ENCODE peak calls at places on chromosomes 11 and 22, in four cellular contexts. J, V, F and Y are unnamed samples.

GRCh38 chr22:46090631-46091201 is 59.6 kb upstream of the PPARA start:
- DNase-seq in J (no peak), V (no peak), F (no peak), Y (no peak)

GRCh38 chr11:64755681-64756361 is 4.0 kb downstream of the PYGM start:
- DNase-seq in J (no peak), V (no peak), F (no peak), Y (no peak)

GRCh38 chr11:66743271-66743968 is 14.4 kb upstream of the SPTBN2 start:
- DNase-seq in J (no peak), V (no peak), F (no peak), Y (no peak)

GRCh38 chr22:44371741-44372525 is 59.2 kb upstream of the SHISAL1 start:
- DNase-seq in J (no peak), V (no peak), F (no peak), Y (no peak)

GRCh38 chr11:110513521-110514450 is 84.0 kb downstream of the FDX1 start:
- DNase-seq in J (no peak), V (no peak), F (no peak), Y (no peak)

GRCh38 chr22:30265851-30266444 is 703 bp downstream of the OSM start:
- DNase-seq in J (no peak), V (peak; percentile 51), F (no peak), Y (no peak)

GRCh38 chr11:120079750-120080610 is 57.9 kb downstream of the TRIM29 start:
- DNase-seq in J (no peak), V (peak; percentile 21), F (peak; percentile 34), Y (no peak)

GRCh38 chr22:47221840-47222615 is 459.6 kb downstream of the TBC1D22A start:
- DNase-seq in J (no peak), V (no peak), F (no peak), Y (no peak)

GRCh38 chr22:30636226-30637077 is 871 bp downstream of the SLC35E4 start:
- DNase-seq in J (no peak), V (no peak), F (no peak), Y (no peak)

GRCh38 chr11:2522636-2523255 is 77.9 kb downstream of the KCNQ1 start:
- DNase-seq in J (no peak), V (no peak), F (no peak), Y (no peak)

GRCh38 chr11:78037056-78037455 is 14.0 kb upstream of the KCTD14 start:
- DNase-seq in J (no peak), V (no peak), F (peak; percentile 58), Y (no peak)

GRCh38 chr11:46675288-46675851 is 25.0 kb downstream of the ARHGAP1 start:
- DNase-seq in J (no peak), V (no peak), F (peak; percentile 55), Y (no peak)

GRCh38 chr11:7524831-7525230 is 11.0 kb downstream of the PPFIBP2 start:
- DNase-seq in J (no peak), V (no peak), F (no peak), Y (no peak)

GRCh38 chr22:36506637-36507517 is at the start of gene FOXRED2:
- DNase-seq in J (no peak), V (peak; percentile 90), F (peak; percentile 75), Y (no peak)

GRCh38 chr11:47394050-47394321 is 14.4 kb upstream of the SLC39A13 start:
- DNase-seq in J (no peak), V (no peak), F (no peak), Y (no peak)

GRCh38 chr11:101880208-101880607 is 34.6 kb upstream of the CEP126 start:
- DNase-seq in J (peak; percentile 72), V (peak; percentile 15), F (peak; percentile 75), Y (no peak)

GRCh38 chr11:16787035-16787744 is 48.7 kb downstream of the C11orf58 start:
- DNase-seq in J (no peak), V (no peak), F (no peak), Y (no peak)

GRCh38 chr11:73942030-73942429 is 8.8 kb upstream of the DNAJB13 start:
- DNase-seq in J (no peak), V (peak; percentile 53), F (no peak), Y (no peak)

GRCh38 chr11:27207025-27207650 is 155.9 kb downstream of the CCDC34 start:
- DNase-seq in J (no peak), V (peak; percentile 31), F (no peak), Y (no peak)

GRCh38 chr11:69637956-69638871 is 2.7 kb upstream of the CCND1 start:
- DNase-seq in J (peak; percentile 80), V (no peak), F (no peak), Y (no peak)

GRCh38 chr11:35905901-35906661 is 37.8 kb upstream of the LDLRAD3 start:
- DNase-seq in J (no peak), V (no peak), F (no peak), Y (no peak)

GRCh38 chr11:13358871-13359270 is 81.3 kb downstream of the BMAL1 start:
- DNase-seq in J (no peak), V (no peak), F (no peak), Y (no peak)

GRCh38 chr11:17063171-17064002 is 14.1 kb downstream of the RPS13 start:
- DNase-seq in J (peak; percentile 42), V (peak; percentile 59), F (peak; percentile 54), Y (peak; percentile 28)

GRCh38 chr11:17735823-17736772 is 1.5 kb downstream of the KCNC1 start:
- DNase-seq in J (no peak), V (no peak), F (no peak), Y (no peak)

GRCh38 chr22:42651134-42651533 is 1.9 kb upstream of the CYB5R3 start:
- DNase-seq in J (no peak), V (no peak), F (peak; percentile 52), Y (no peak)

GRCh38 chr11:77249427-77249826 is 52.1 kb downstream of the GDPD4 start:
- DNase-seq in J (peak; percentile 27), V (no peak), F (no peak), Y (no peak)

GRCh38 chr11:27473017-27473406 is 422 bp upstream of the LGR4 start:
- DNase-seq in J (no peak), V (no peak), F (no peak), Y (no peak)

GRCh38 chr22:37753746-37754145 is 54.0 kb upstream of the GCAT start:
- DNase-seq in J (no peak), V (no peak), F (no peak), Y (no peak)

GRCh38 chr11:127451852-127452251 is 451.3 kb upstream of the KIRREL3 start:
- DNase-seq in J (no peak), V (no peak), F (no peak), Y (no peak)

GRCh38 chr11:125454047-125454446 is 42.0 kb downstream of the FEZ1 start:
- DNase-seq in J (no peak), V (peak; percentile 88), F (no peak), Y (no peak)

GRCh38 chr11:125452125-125452470 is 44.0 kb downstream of the FEZ1 start:
- DNase-seq in J (no peak), V (no peak), F (no peak), Y (no peak)

GRCh38 chr11:125449586-125449985 is 46.5 kb downstream of the FEZ1 start:
- DNase-seq in J (no peak), V (no peak), F (no peak), Y (no peak)

GRCh38 chr11:125448136-125448535 is 47.9 kb downstream of the FEZ1 start:
- DNase-seq in J (peak; percentile 24), V (no peak), F (no peak), Y (no peak)

GRCh38 chr11:125451400-125452124 is 44.5 kb downstream of the FEZ1 start:
- DNase-seq in J (no peak), V (peak; percentile 63), F (no peak), Y (no peak)
- TF ChIP-seq REST in J (no peak), V (no peak), F (no peak), Y (no peak)

GRCh38 chr22:23775779-23776375 is 3.2 kb downstream of the MMP11 start:
- DNase-seq in J (no peak), V (no peak), F (no peak), Y (no peak)

GRCh38 chr22:23774114-23774921 is 1.7 kb downstream of the MMP11 start:
- DNase-seq in J (no peak), V (no peak), F (peak; percentile 85), Y (no peak)

GRCh38 chr22:23774922-23775436 is 2.3 kb downstream of the MMP11 start:
- DNase-seq in J (no peak), V (no peak), F (no peak), Y (no peak)

GRCh38 chr22:23772315-23773246 is at the start of gene MMP11:
- DNase-seq in J (no peak), V (peak; percentile 69), F (no peak), Y (no peak)

DNA sequence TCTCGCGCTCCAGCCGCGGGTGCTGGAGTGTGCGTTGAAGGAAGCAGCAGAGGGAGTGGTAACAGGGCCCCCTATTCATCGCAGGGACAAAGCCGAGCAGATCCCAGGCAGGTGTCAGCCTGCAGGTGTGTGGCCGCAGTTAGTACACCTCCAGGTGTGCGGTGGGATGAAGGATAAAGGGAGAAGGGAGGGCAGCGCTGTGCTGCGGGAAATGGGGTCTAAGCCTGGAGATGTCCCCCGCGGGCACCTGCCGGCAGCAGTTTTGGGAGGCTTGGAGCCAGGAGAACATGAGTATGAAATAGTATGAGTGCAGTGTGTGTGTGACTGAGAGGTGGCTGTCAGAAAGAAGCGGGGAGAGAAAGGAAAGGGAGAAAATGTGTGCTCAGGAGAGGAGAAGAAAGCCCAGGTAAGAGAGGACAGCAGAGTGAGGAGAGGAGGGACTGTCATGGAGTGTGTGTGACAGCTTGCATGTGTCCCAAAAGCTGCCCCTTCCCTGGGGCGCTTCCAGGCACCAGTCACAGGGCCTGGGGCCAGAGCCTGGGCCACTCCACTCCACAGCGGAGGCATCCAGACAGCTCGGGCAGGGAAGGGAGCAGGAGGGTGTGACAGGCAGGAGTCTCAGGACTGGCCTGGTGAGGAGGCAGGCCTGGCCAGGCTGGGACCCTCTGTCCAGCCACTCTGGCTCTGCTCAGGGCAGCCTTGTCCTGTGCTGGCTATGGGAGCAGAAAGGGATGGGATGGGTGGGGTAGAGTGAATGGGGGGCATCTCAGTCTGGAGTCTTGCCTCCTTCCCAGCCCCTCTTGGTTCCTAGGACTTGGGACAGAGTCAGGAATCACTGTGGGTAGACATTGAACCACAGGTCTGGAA is 831 bp downstream of the MMP11 start:
- DNase-seq in J (no peak), V (no peak), F (no peak), Y (no peak)
- H3K4me3 ChIP-seq in J (peak overlapping the region; percentile 50), V (peak overlapping the region; percentile 47), F (peak overlapping the region; percentile 71), Y (peak overlapping the region; percentile 26)

GRCh38 chr22:26779929-26780328 is 122.5 kb downstream of the MIAT start:
- DNase-seq in J (no peak), V (no peak), F (no peak), Y (no peak)

GRCh38 chr22:26778372-26778771 is 121.0 kb downstream of the MIAT start:
- DNase-seq in J (no peak), V (no peak), F (no peak), Y (no peak)

GRCh38 chr22:26775394-26775793 is 118.0 kb downstream of the MIAT start:
- DNase-seq in J (no peak), V (no peak), F (no peak), Y (no peak)

GRCh38 chr22:26779108-26779507 is 121.7 kb downstream of the MIAT start:
- DNase-seq in J (no peak), V (no peak), F (no peak), Y (no peak)

DNA sequence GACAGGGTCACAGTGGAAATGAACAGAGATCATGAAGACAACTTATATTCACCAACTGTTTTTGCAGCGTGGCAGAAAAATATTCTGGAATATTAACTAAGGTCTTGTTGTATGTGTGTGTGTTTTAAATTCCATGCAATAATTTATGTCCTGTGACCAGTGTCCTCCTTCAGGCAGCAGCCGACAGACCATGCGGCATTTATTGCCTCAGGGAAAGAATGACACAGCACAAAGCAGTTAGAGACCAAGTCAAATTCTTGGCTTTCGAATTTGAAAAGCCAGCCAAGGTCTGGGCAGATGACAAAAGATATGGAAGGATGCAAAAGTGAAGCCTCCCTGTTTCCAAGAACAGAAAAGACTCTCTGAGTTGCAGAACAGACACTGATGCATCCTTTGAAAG is 120.0 kb downstream of the MIAT start:
- DNase-seq in J (no peak), V (peak; percentile 9), F (no peak), Y (no peak)
- TF ChIP-seq TCF7L2 in J (no peak), V (no peak), F (no peak), Y (no peak)

GRCh38 chr22:41147722-41148121 is 55.3 kb downstream of the EP300 start:
- DNase-seq in J (no peak), V (no peak), F (no peak), Y (no peak)
- TF ChIP-seq REST in J (peak; percentile 44), V (no peak), F (peak; percentile 83), Y (peak; percentile 74)